ENCODE peak calls at places on chromosomes 3 and 15, in seven cellular contexts. A is GM12865, W is Caco-2, L is spleen, M is WTC11, K is dorsolateral prefrontal cortex, B is upper lobe of left lung. Z is an unnamed sample.

GRCh38 chr3:149174901-149175300 is 45.5 kb downstream of the HPS3 start:
- DNase-seq in A (peak; percentile 68), W (no peak), L (no peak), M (no peak), K (no peak), B (no peak), Z (no peak)

GRCh38 chr3:24401811-24402185 is 92.9 kb downstream of the THRB start:
- DNase-seq in A (no peak), W (no peak), L (no peak), M (no peak), K (no peak), B (no peak), Z (no peak)

GRCh38 chr15:36432162-36432561 is 147.3 kb upstream of the CDIN1 start:
- DNase-seq in A (no peak), W (no peak), L (no peak), M (no peak), K (no peak), B (no peak), Z (no peak)

GRCh38 chr3:193883551-193883950 is 252.4 kb upstream of the HES1 start:
- DNase-seq in A (no peak), W (no peak), L (no peak), M (no peak), K (no peak), B (no peak), Z (no peak)

GRCh38 chr3:100366424-100366823 is 31.9 kb downstream of the NIT2 start:
- DNase-seq in A (no peak), W (no peak), L (no peak), M (no peak), K (no peak), B (no peak), Z (no peak)

GRCh38 chr15:68276668-68277067 is 877 bp upstream of the FEM1B start:
- DNase-seq in A (no peak), W (no peak), L (no peak), M (no peak), K (no peak), B (no peak), Z (no peak)

GRCh38 chr3:151753846-151754245 is 20.1 kb downstream of the AADACL2 start:
- DNase-seq in A (no peak), W (no peak), L (no peak), M (no peak), K (no peak), B (no peak), Z (no peak)

GRCh38 chr3:30282052-30282708 is 324.2 kb upstream of the TGFBR2 start:
- DNase-seq in A (no peak), W (no peak), L (no peak), M (no peak), K (no peak), B (no peak), Z (no peak)

GRCh38 chr3:140834266-140835037 is 107.2 kb upstream of the SLC25A36 start:
- DNase-seq in A (no peak), W (no peak), L (no peak), M (no peak), K (no peak), B (no peak), Z (no peak)

GRCh38 chr15:89551502-89551901 is 23.8 kb upstream of the TICRR start:
- DNase-seq in A (peak; percentile 66), W (no peak), L (no peak), M (no peak), K (no peak), B (no peak), Z (no peak)

GRCh38 chr3:155739154-155739553 is 5.7 kb downstream of the PLCH1 start:
- DNase-seq in A (no peak), W (no peak), L (no peak), M (no peak), K (no peak), B (no peak), Z (no peak)

GRCh38 chr3:149199474-149199873 is 22.2 kb downstream of the CP start:
- DNase-seq in A (no peak), W (no peak), L (no peak), M (no peak), K (no peak), B (no peak), Z (no peak)

GRCh38 chr3:128076783-128077624 is 24.8 kb downstream of the SEC61A1 start:
- DNase-seq in A (no peak), W (no peak), L (peak; percentile 88), M (peak; percentile 30), K (peak; percentile 88), B (peak; percentile 92), Z (no peak)

GRCh38 chr3:85495602-85496001 is 536.8 kb downstream of the CADM2 start:
- DNase-seq in A (no peak), W (no peak), L (no peak), M (no peak), K (no peak), B (no peak), Z (no peak)

GRCh38 chr15:74906193-74906449 is 530 bp downstream of the FAM219B start:
- DNase-seq in A (peak; percentile 22), W (peak; percentile 52), L (no peak), M (no peak), K (no peak), B (no peak), Z (no peak)

GRCh38 chr3:126926684-126927404 is 56.1 kb upstream of the PLXNA1 start:
- DNase-seq in A (no peak), W (no peak), L (peak; percentile 71), M (no peak), K (peak; percentile 83), B (peak; percentile 55), Z (no peak)

GRCh38 chr3:197756704-197757103 is 7.0 kb downstream of the FYTTD1 start:
- DNase-seq in A (no peak), W (no peak), L (no peak), M (no peak), K (no peak), B (no peak), Z (no peak)

GRCh38 chr3:14138109-14138877 is 13.4 kb downstream of the TMEM43 start:
- DNase-seq in A (no peak), W (no peak), L (no peak), M (peak; percentile 8), K (no peak), B (no peak), Z (no peak)

GRCh38 chr15:98903377-98904018 is 104.1 kb downstream of the PGPEP1L start:
- DNase-seq in A (peak; percentile 57), W (no peak), L (no peak), M (no peak), K (no peak), B (no peak), Z (no peak)

GRCh38 chr15:98671060-98672008 is 23.0 kb downstream of the IGF1R start:
- DNase-seq in A (no peak), W (no peak), L (no peak), M (no peak), K (no peak), B (no peak), Z (no peak)

GRCh38 chr15:74628199-74628598 is 12.6 kb downstream of the CLK3 start:
- DNase-seq in A (no peak), W (no peak), L (no peak), M (no peak), K (no peak), B (no peak), Z (no peak)

GRCh38 chr3:16994842-16995535 is 110.2 kb downstream of the PLCL2 start:
- DNase-seq in A (no peak), W (no peak), L (no peak), M (no peak), K (no peak), B (no peak), Z (no peak)

GRCh38 chr3:66729685-66730393 is 229.0 kb upstream of the LRIG1 start:
- DNase-seq in A (no peak), W (no peak), L (no peak), M (no peak), K (no peak), B (no peak), Z (peak; percentile 61)

GRCh38 chr3:186517218-186517617 is 27.0 kb downstream of the CRYGS start:
- DNase-seq in A (no peak), W (no peak), L (no peak), M (no peak), K (no peak), B (no peak), Z (no peak)

GRCh38 chr3:136772709-136773108 is 20.5 kb upstream of the STAG1 start:
- DNase-seq in A (no peak), W (no peak), L (no peak), M (no peak), K (no peak), B (no peak), Z (no peak)

GRCh38 chr3:7543294-7543693 is 682.4 kb downstream of the GRM7 start:
- DNase-seq in A (no peak), W (no peak), L (no peak), M (no peak), K (no peak), B (no peak), Z (no peak)

GRCh38 chr3:67384790-67385397 is 269.5 kb downstream of the SUCLG2 start:
- DNase-seq in A (peak; percentile 53), W (peak; percentile 44), L (peak; percentile 79), M (peak; percentile 78), K (no peak), B (no peak), Z (no peak)

GRCh38 chr3:9947025-9947995 is 4.9 kb downstream of the PRRT3 start:
- DNase-seq in A (no peak), W (peak; percentile 80), L (peak; percentile 84), M (peak; percentile 74), K (peak; percentile 77), B (peak; percentile 94), Z (peak; percentile 69)
- TF ChIP-seq CTCF in A (no peak), W (peak; percentile 56), L (no peak), M (no peak), K (no peak), B (peak; percentile 84), Z (peak; percentile 27)

DNA sequence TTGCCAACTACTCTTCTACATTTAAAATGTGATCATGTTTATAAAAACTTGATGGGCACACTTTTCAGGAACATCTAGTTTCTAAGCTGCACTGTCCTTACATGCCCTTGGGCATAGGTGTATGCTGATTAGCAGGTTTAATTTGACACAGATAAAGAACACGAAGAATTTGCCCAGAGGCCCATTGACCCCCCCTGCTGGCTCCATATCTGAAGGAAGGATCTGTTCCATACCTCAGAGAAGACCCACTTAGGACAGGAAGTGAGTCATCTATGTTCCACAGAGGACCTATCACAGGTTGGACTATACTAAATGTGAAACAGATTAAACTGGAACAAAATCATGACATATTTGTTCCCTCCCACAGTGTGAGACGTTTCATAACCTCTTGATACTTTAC is 92.8 kb upstream of the LPP start:
- DNase-seq in A (peak; percentile 15), W (peak; percentile 83), L (no peak), M (no peak), K (no peak), B (no peak), Z (no peak)
- TF ChIP-seq CTCF in A (no peak), W (no peak), L (no peak), M (no peak), K (no peak), B (no peak), Z (no peak)

GRCh38 chr3:175731543-175731942 is 872.4 kb downstream of the NAALADL2 start:
- DNase-seq in A (no peak), W (no peak), L (no peak), M (no peak), K (no peak), B (no peak), Z (no peak)
- TF ChIP-seq CTCF in A (no peak), W (no peak), L (no peak), M (no peak), K (no peak), B (no peak), Z (no peak)

DNA sequence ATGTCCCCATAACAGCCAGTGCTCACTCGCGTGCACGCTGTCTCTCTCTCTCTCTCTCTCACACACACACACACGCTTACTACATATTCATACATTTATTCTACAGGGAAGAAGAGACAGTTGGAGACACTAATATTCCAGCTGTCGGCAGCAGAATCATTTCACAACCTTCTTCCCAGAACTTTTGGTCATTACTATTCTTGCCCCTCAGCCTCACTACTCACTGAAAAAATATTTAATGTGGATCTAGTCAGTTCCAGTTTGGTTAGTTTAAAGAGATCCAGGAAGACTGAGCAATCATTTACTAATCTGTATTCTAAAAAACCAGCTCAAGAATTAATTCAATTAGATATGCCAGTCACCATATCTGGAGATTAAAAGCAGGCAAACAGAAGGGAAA is 394.9 kb downstream of the PTPRG start:
- DNase-seq in A (no peak), W (no peak), L (no peak), M (no peak), K (no peak), B (no peak), Z (no peak)
- TF ChIP-seq CTCF in A (no peak), W (no peak), L (no peak), M (no peak), K (no peak), B (no peak), Z (no peak)